ENCODE peak calls at places on chromosomes 11 and 22, in ten cellular contexts. One of them, this sample, is unnamed. For H3K27me3, the result is how much of the 10 kb centered on the place peaks cover.

GRCh38 chr22:46758867-46759290 is 3.6 kb upstream of the TBC1D22A start:
- DNase-seq in right cardiac atrium: peak
- DNase-seq in ovary: no peak
- DNase-seq in tibial nerve: peak
- DNase-seq in CD8-positive, alpha-beta T cell: peak
- DNase-seq in CD4-positive, alpha-beta memory T cell: peak
- DNase-seq in psoas muscle: no peak
- DNase-seq in kidney epithelial cell: no peak
- DNase-seq in neural progenitor cell: peak
- DNase-seq in Caco-2: peak
- DNase-seq in this sample: peak

GRCh38 chr22:24184057-24184798 is 2.9 kb downstream of the SUSD2 start:
- DNase-seq in psoas muscle: no peak
- DNase-seq in kidney epithelial cell: no peak
- DNase-seq in CD8-positive, alpha-beta T cell: no peak
- DNase-seq in neural progenitor cell: no peak
- DNase-seq in CD4-positive, alpha-beta memory T cell: no peak
- DNase-seq in tibial nerve: no peak
- DNase-seq in Caco-2: no peak
- DNase-seq in ovary: no peak
- DNase-seq in right cardiac atrium: no peak
- DNase-seq in this sample: no peak

GRCh38 chr22:21026783-21027692 is 5.3 kb downstream of the SLC7A4 start:
- DNase-seq in ovary: peak
- DNase-seq in psoas muscle: no peak
- DNase-seq in Caco-2: peak
- DNase-seq in CD8-positive, alpha-beta T cell: no peak
- DNase-seq in kidney epithelial cell: no peak
- DNase-seq in CD4-positive, alpha-beta memory T cell: no peak
- DNase-seq in right cardiac atrium: peak
- DNase-seq in tibial nerve: no peak
- DNase-seq in neural progenitor cell: no peak
- DNase-seq in this sample: no peak

GRCh38 chr11:128859563-128860441 is 7.3 kb downstream of the KCNJ1 start:
- DNase-seq in neural progenitor cell: peak
- DNase-seq in tibial nerve: peak
- DNase-seq in CD4-positive, alpha-beta memory T cell: peak
- DNase-seq in Caco-2: peak
- DNase-seq in right cardiac atrium: peak
- DNase-seq in psoas muscle: peak
- DNase-seq in CD8-positive, alpha-beta T cell: peak
- DNase-seq in kidney epithelial cell: no peak
- DNase-seq in ovary: peak
- DNase-seq in this sample: peak

GRCh38 chr11:78822931-78823423 is 248.3 kb upstream of the NARS2 start:
- DNase-seq in Caco-2: no peak
- DNase-seq in CD4-positive, alpha-beta memory T cell: no peak
- DNase-seq in ovary: no peak
- DNase-seq in neural progenitor cell: no peak
- DNase-seq in tibial nerve: no peak
- DNase-seq in right cardiac atrium: peak
- DNase-seq in psoas muscle: no peak
- DNase-seq in CD8-positive, alpha-beta T cell: no peak
- DNase-seq in kidney epithelial cell: no peak
- DNase-seq in this sample: no peak

GRCh38 chr22:17368727-17369552 is at the start of gene CECR2:
- DNase-seq in psoas muscle: peak
- DNase-seq in tibial nerve: peak
- DNase-seq in CD8-positive, alpha-beta T cell: no peak
- DNase-seq in right cardiac atrium: peak
- DNase-seq in Caco-2: peak
- DNase-seq in kidney epithelial cell: peak
- DNase-seq in neural progenitor cell: peak
- DNase-seq in ovary: peak
- DNase-seq in CD4-positive, alpha-beta memory T cell: peak
- DNase-seq in this sample: peak

GRCh38 chr22:35648066-35649025 is at the start of gene APOL6:
- DNase-seq in Caco-2: no peak
- DNase-seq in kidney epithelial cell: no peak
- DNase-seq in CD4-positive, alpha-beta memory T cell: peak
- DNase-seq in right cardiac atrium: peak
- DNase-seq in neural progenitor cell: peak
- DNase-seq in CD8-positive, alpha-beta T cell: peak
- DNase-seq in tibial nerve: peak
- DNase-seq in ovary: no peak
- DNase-seq in psoas muscle: no peak
- DNase-seq in this sample: no peak

GRCh38 chr11:96001037-96001436 is 77.1 kb upstream of the MTMR2 start:
- DNase-seq in CD4-positive, alpha-beta memory T cell: no peak
- DNase-seq in ovary: peak
- DNase-seq in Caco-2: no peak
- DNase-seq in neural progenitor cell: no peak
- DNase-seq in CD8-positive, alpha-beta T cell: no peak
- DNase-seq in tibial nerve: peak
- DNase-seq in kidney epithelial cell: no peak
- DNase-seq in psoas muscle: peak
- DNase-seq in right cardiac atrium: peak
- DNase-seq in this sample: no peak

GRCh38 chr11:36699271-36699670 is 101.2 kb upstream of the RAG2 start:
- DNase-seq in tibial nerve: no peak
- DNase-seq in ovary: no peak
- DNase-seq in right cardiac atrium: no peak
- DNase-seq in CD4-positive, alpha-beta memory T cell: no peak
- DNase-seq in neural progenitor cell: no peak
- DNase-seq in Caco-2: no peak
- DNase-seq in kidney epithelial cell: no peak
- DNase-seq in psoas muscle: no peak
- DNase-seq in CD8-positive, alpha-beta T cell: no peak
- DNase-seq in this sample: no peak

GRCh38 chr22:42862045-42862734 is 5.1 kb upstream of the ARFGAP3 start:
- DNase-seq in kidney epithelial cell: no peak
- DNase-seq in Caco-2: no peak
- DNase-seq in tibial nerve: no peak
- DNase-seq in neural progenitor cell: no peak
- DNase-seq in psoas muscle: no peak
- DNase-seq in CD8-positive, alpha-beta T cell: no peak
- DNase-seq in right cardiac atrium: no peak
- DNase-seq in ovary: no peak
- DNase-seq in CD4-positive, alpha-beta memory T cell: no peak
- DNase-seq in this sample: no peak

GRCh38 chr11:2702771-2703486 is 3.1 kb upstream of the KCNQ1OT1 start:
- DNase-seq in ovary: peak
- DNase-seq in tibial nerve: no peak
- DNase-seq in right cardiac atrium: no peak
- DNase-seq in Caco-2: no peak
- DNase-seq in kidney epithelial cell: no peak
- DNase-seq in psoas muscle: no peak
- DNase-seq in neural progenitor cell: no peak
- DNase-seq in CD8-positive, alpha-beta T cell: no peak
- DNase-seq in CD4-positive, alpha-beta memory T cell: no peak
- DNase-seq in this sample: no peak

GRCh38 chr11:73147771-73148681 is 5.9 kb upstream of the FCHSD2 start:
- DNase-seq in psoas muscle: peak
- DNase-seq in ovary: no peak
- DNase-seq in kidney epithelial cell: no peak
- DNase-seq in right cardiac atrium: peak
- DNase-seq in CD4-positive, alpha-beta memory T cell: no peak
- DNase-seq in neural progenitor cell: no peak
- DNase-seq in CD8-positive, alpha-beta T cell: no peak
- DNase-seq in tibial nerve: no peak
- DNase-seq in Caco-2: no peak
- DNase-seq in this sample: no peak

GRCh38 chr11:94658888-94659287 is 91.7 kb downstream of the PIWIL4 start:
- DNase-seq in neural progenitor cell: no peak
- DNase-seq in psoas muscle: no peak
- DNase-seq in right cardiac atrium: no peak
- DNase-seq in ovary: no peak
- DNase-seq in Caco-2: no peak
- DNase-seq in kidney epithelial cell: no peak
- DNase-seq in tibial nerve: no peak
- DNase-seq in CD8-positive, alpha-beta T cell: no peak
- DNase-seq in CD4-positive, alpha-beta memory T cell: no peak
- DNase-seq in this sample: no peak

GRCh38 chr22:37696657-37697539 is at the start of gene TRIOBP:
- DNase-seq in CD8-positive, alpha-beta T cell: peak
- DNase-seq in psoas muscle: peak
- DNase-seq in neural progenitor cell: peak
- DNase-seq in ovary: peak
- DNase-seq in tibial nerve: peak
- DNase-seq in Caco-2: peak
- DNase-seq in CD4-positive, alpha-beta memory T cell: peak
- DNase-seq in kidney epithelial cell: peak
- DNase-seq in right cardiac atrium: peak
- DNase-seq in this sample: peak

GRCh38 chr11:8015753-8016239 is 28.7 kb downstream of the EIF3F start:
- DNase-seq in CD8-positive, alpha-beta T cell: no peak
- DNase-seq in ovary: no peak
- DNase-seq in kidney epithelial cell: no peak
- DNase-seq in psoas muscle: no peak
- DNase-seq in tibial nerve: no peak
- DNase-seq in Caco-2: no peak
- DNase-seq in CD4-positive, alpha-beta memory T cell: no peak
- DNase-seq in right cardiac atrium: no peak
- DNase-seq in neural progenitor cell: no peak
- DNase-seq in this sample: no peak

GRCh38 chr11:117861151-117862018 is 15.1 kb downstream of the FXYD6 start:
- DNase-seq in ovary: no peak
- DNase-seq in tibial nerve: no peak
- DNase-seq in neural progenitor cell: peak
- DNase-seq in kidney epithelial cell: no peak
- DNase-seq in CD4-positive, alpha-beta memory T cell: no peak
- DNase-seq in right cardiac atrium: peak
- DNase-seq in Caco-2: no peak
- DNase-seq in psoas muscle: no peak
- DNase-seq in CD8-positive, alpha-beta T cell: no peak
- DNase-seq in this sample: peak
- H3K4me3 ChIP-seq in ovary: no peak
- H3K4me3 ChIP-seq in tibial nerve: no peak
- H3K4me3 ChIP-seq in neural progenitor cell: no peak
- H3K4me3 ChIP-seq in kidney epithelial cell: no peak
- H3K4me3 ChIP-seq in CD4-positive, alpha-beta memory T cell: no peak
- H3K4me3 ChIP-seq in right cardiac atrium: no peak
- H3K4me3 ChIP-seq in Caco-2: no peak
- H3K4me3 ChIP-seq in psoas muscle: peak
- H3K4me3 ChIP-seq in CD8-positive, alpha-beta T cell: no peak
- H3K4me3 ChIP-seq in this sample: no peak

DNA sequence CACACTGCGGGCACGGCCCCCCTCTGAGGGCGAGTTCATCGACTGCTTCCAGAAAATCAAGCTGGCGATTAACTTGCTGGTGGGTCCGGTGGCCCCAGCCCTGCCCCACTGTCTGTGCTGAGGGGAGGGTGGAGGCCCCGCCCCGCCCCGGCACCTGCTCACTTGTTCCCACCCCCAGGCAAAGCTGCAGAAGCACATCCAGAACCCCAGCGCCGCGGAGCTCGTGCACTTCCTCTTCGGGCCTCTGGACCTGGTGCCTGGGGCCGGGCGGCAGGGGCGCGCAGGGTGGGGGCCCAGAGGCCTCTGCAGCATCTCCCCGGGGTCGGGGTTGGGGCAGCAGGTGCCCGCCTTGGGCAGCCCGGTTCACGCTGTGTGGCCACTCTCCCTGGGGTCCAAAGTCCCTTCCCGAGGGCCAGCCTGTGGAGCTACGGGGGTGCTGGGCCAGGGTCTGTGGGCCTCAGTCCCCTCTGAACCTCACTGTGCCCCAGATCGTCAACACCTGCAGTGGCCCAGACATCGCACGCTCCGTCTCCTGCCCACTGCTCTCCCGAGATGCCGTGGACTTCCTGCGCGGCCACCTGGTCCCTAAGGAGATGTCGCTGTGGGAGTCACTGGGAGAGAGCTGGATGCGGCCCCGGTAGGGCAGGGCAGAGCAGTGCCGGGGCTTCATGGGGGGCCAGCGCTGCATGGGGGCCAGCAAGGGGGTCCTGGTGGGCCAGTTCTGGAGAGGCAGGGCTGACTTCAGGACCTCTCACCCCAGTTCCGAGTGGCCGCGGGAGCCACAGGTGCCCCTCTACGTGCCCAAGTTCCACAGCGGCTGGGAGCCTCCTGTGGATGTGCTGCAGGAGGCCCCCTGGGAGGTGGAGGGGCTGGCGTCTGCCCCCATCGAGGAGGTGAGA is 16.1 kb downstream of the EPS8L2 start:
- DNase-seq in CD8-positive, alpha-beta T cell: peak
- DNase-seq in psoas muscle: peak
- DNase-seq in Caco-2: no peak
- DNase-seq in ovary: no peak
- DNase-seq in CD4-positive, alpha-beta memory T cell: peak
- DNase-seq in kidney epithelial cell: no peak
- DNase-seq in tibial nerve: no peak
- DNase-seq in neural progenitor cell: no peak
- DNase-seq in right cardiac atrium: peak
- DNase-seq in this sample: no peak
- H3K27me3 ChIP-seq in CD8-positive, alpha-beta T cell: under half
- H3K27me3 ChIP-seq in psoas muscle: half or more
- H3K27me3 ChIP-seq in Caco-2: under half
- H3K27me3 ChIP-seq in ovary: under half
- H3K27me3 ChIP-seq in CD4-positive, alpha-beta memory T cell: under half
- H3K27me3 ChIP-seq in kidney epithelial cell: under half
- H3K27me3 ChIP-seq in tibial nerve: under half
- H3K27me3 ChIP-seq in neural progenitor cell: under half
- H3K27me3 ChIP-seq in right cardiac atrium: under half
- H3K27me3 ChIP-seq in this sample: under half

GRCh38 chr11:64661622-64662021 is 61.4 kb downstream of the NRXN2 start:
- DNase-seq in CD4-positive, alpha-beta memory T cell: no peak
- DNase-seq in neural progenitor cell: no peak
- DNase-seq in tibial nerve: no peak
- DNase-seq in Caco-2: no peak
- DNase-seq in kidney epithelial cell: no peak
- DNase-seq in ovary: no peak
- DNase-seq in psoas muscle: no peak
- DNase-seq in right cardiac atrium: no peak
- DNase-seq in CD8-positive, alpha-beta T cell: no peak
- DNase-seq in this sample: no peak
- H3K4me3 ChIP-seq in CD4-positive, alpha-beta memory T cell: no peak
- H3K4me3 ChIP-seq in neural progenitor cell: no peak
- H3K4me3 ChIP-seq in tibial nerve: no peak
- H3K4me3 ChIP-seq in Caco-2: no peak
- H3K4me3 ChIP-seq in kidney epithelial cell: no peak
- H3K4me3 ChIP-seq in ovary: no peak
- H3K4me3 ChIP-seq in psoas muscle: no peak
- H3K4me3 ChIP-seq in right cardiac atrium: no peak
- H3K4me3 ChIP-seq in CD8-positive, alpha-beta T cell: no peak
- H3K4me3 ChIP-seq in this sample: no peak

DNA sequence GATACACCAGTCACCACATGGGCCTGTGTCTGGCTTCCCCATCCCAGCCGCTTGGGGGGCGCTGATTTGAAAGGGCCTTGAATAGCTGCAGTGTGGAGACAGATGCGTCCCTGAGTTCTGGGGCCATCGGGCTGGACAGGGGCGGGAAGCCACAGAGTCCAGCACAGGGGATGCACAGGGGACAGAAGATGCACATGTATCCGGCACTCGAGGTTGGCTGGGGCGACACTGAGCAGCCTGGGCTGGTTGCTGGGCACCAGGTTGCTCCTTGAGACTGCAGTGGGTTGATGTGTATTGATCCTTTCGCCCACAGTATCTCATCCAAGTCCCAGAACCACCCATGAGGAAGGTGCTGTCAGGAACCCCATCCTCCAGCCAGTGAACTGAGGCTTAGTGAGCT is 99.3 kb upstream of the SYT13 start:
- DNase-seq in psoas muscle: no peak
- DNase-seq in CD4-positive, alpha-beta memory T cell: no peak
- DNase-seq in kidney epithelial cell: no peak
- DNase-seq in CD8-positive, alpha-beta T cell: no peak
- DNase-seq in ovary: no peak
- DNase-seq in neural progenitor cell: no peak
- DNase-seq in Caco-2: no peak
- DNase-seq in tibial nerve: no peak
- DNase-seq in right cardiac atrium: no peak
- DNase-seq in this sample: no peak
- H3K27me3 ChIP-seq in psoas muscle: under half
- H3K27me3 ChIP-seq in CD4-positive, alpha-beta memory T cell: under half
- H3K27me3 ChIP-seq in kidney epithelial cell: under half
- H3K27me3 ChIP-seq in CD8-positive, alpha-beta T cell: under half
- H3K27me3 ChIP-seq in ovary: under half
- H3K27me3 ChIP-seq in neural progenitor cell: under half
- H3K27me3 ChIP-seq in Caco-2: under half
- H3K27me3 ChIP-seq in tibial nerve: under half
- H3K27me3 ChIP-seq in right cardiac atrium: under half
- H3K27me3 ChIP-seq in this sample: under half